ENCODE peak calls at places on chromosomes 2 and 18, in ten cellular contexts. F is AG04449, W is mucosa of descending colon, Q is spleen, S is lung, O is sigmoid colon, N is fibroblast of villous mesenchyme, Z is fibroblast of mammary gland, G is mesendoderm, E is hepatocyte. J is an unnamed sample.

GRCh38 chr2:27281855-27282559 is at the start of gene TRIM54:
- DNase-seq in E (no peak), O (no peak), G (peak), N (peak), Z (peak), F (no peak), W (no peak), Q (no peak), S (no peak), J (no peak)

GRCh38 chr2:61196671-61197070 is 34.7 kb downstream of the C2orf74 start:
- DNase-seq in W (no peak), O (no peak), F (no peak), G (no peak), Q (no peak), S (no peak), Z (no peak), N (peak), E (no peak), J (no peak)

GRCh38 chr2:79040967-79041582 is 15.6 kb downstream of the REG3G start:
- DNase-seq in N (no peak), E (peak), O (no peak), W (no peak), Z (peak), F (no peak), S (no peak), Q (no peak), G (peak), J (no peak)

GRCh38 chr2:174333502-174334277 is 1.1 kb upstream of the SP9 start:
- DNase-seq in G (peak), E (no peak), N (no peak), Z (no peak), Q (no peak), W (no peak), F (no peak), S (no peak), O (no peak), J (no peak)

GRCh38 chr2:28796620-28797019 is 14.0 kb upstream of the SPDYA start:
- DNase-seq in Z (no peak), O (no peak), G (no peak), F (no peak), Q (no peak), S (no peak), E (no peak), W (no peak), N (no peak), J (no peak)

GRCh38 chr18:56516769-56517168 is 121.6 kb downstream of the TXNL1 start:
- DNase-seq in G (no peak), N (no peak), E (no peak), F (no peak), O (no peak), Z (peak), Q (no peak), W (no peak), S (no peak), J (peak)

GRCh38 chr2:131121464-131121863 is 16.3 kb downstream of the PLEKHB2 start:
- DNase-seq in E (no peak), Z (peak), F (no peak), W (no peak), G (no peak), Q (no peak), O (no peak), N (no peak), S (no peak), J (no peak)

GRCh38 chr18:58057291-58057965 is 13.4 kb downstream of the NEDD4L start:
- DNase-seq in G (peak), Z (no peak), F (no peak), N (no peak), O (no peak), Q (no peak), S (no peak), E (no peak), W (no peak), J (no peak)

GRCh38 chr2:43131890-43132522 is 94.4 kb downstream of the ZFP36L2 start:
- DNase-seq in N (no peak), Q (peak), E (no peak), O (no peak), W (no peak), F (no peak), Z (no peak), G (no peak), S (no peak), J (no peak)

GRCh38 chr18:51051105-51051712 is 21.2 kb downstream of the SMAD4 start:
- DNase-seq in Q (no peak), S (no peak), E (peak), F (no peak), G (peak), N (peak), O (no peak), W (no peak), Z (peak), J (no peak)

GRCh38 chr2:240961878-240962277 is 36.5 kb upstream of the SNED1 start:
- DNase-seq in N (no peak), S (no peak), W (no peak), Z (no peak), O (no peak), Q (peak), F (no peak), E (no peak), G (no peak), J (no peak)

GRCh38 chr2:240935101-240935876 is 29.2 kb downstream of the CROCC2 start:
- DNase-seq in Q (peak), W (peak), O (peak), G (no peak), S (no peak), F (no peak), Z (no peak), E (no peak), N (no peak), J (no peak)

GRCh38 chr2:187547353-187547979 is 6.8 kb downstream of the TFPI start:
- DNase-seq in S (peak), G (peak), Z (peak), W (no peak), O (peak), N (peak), F (peak), E (peak), Q (no peak), J (peak)

GRCh38 chr2:169276045-169276444 is 86.3 kb downstream of the LRP2 start:
- DNase-seq in Z (peak), G (no peak), F (no peak), S (no peak), O (no peak), W (no peak), N (no peak), Q (no peak), E (no peak), J (no peak)

GRCh38 chr18:12121175-12122095 is 27.8 kb downstream of the ANKRD62 start:
- DNase-seq in W (no peak), N (no peak), Q (no peak), E (peak), Z (peak), S (no peak), O (no peak), F (no peak), G (peak), J (no peak)

GRCh38 chr2:121076501-121076820 is 208.5 kb downstream of the TFCP2L1 start:
- DNase-seq in F (no peak), Q (no peak), W (no peak), E (no peak), Z (no peak), G (no peak), N (no peak), O (no peak), S (no peak), J (no peak)

GRCh38 chr2:152387046-152387445 is 52.1 kb downstream of the FMNL2 start:
- DNase-seq in F (no peak), G (no peak), W (no peak), O (no peak), Z (no peak), E (no peak), S (no peak), N (peak), Q (no peak), J (no peak)

GRCh38 chr2:144320491-144320890 is 199.4 kb downstream of the ZEB2 start:
- DNase-seq in E (no peak), O (no peak), S (no peak), Z (peak), W (no peak), Q (peak), N (peak), G (no peak), F (peak), J (no peak)

GRCh38 chr2:108074150-108074549 is 87.8 kb downstream of the SLC5A7 start:
- DNase-seq in N (no peak), W (no peak), E (no peak), S (no peak), F (no peak), Z (no peak), Q (no peak), G (no peak), O (no peak), J (no peak)

GRCh38 chr2:20093263-20094141 is 42.1 kb upstream of the LAPTM4A start:
- DNase-seq in O (peak), N (peak), E (peak), W (no peak), G (peak), Z (peak), S (no peak), Q (no peak), F (peak), J (peak)

GRCh38 chr18:10320848-10321247 is 133.6 kb upstream of the APCDD1 start:
- DNase-seq in G (no peak), Q (no peak), W (no peak), O (no peak), S (no peak), N (no peak), E (no peak), F (peak), Z (peak), J (peak)

GRCh38 chr2:22037274-22037673 is 913.5 kb downstream of the TDRD15 start:
- DNase-seq in F (no peak), N (peak), O (no peak), W (no peak), E (peak), Q (no peak), G (no peak), S (no peak), Z (no peak), J (no peak)

GRCh38 chr2:3440486-3440885 is 61.0 kb downstream of the TRAPPC12 start:
- DNase-seq in E (peak), Z (no peak), S (no peak), G (no peak), O (no peak), W (no peak), Q (no peak), F (no peak), N (no peak), J (no peak)

GRCh38 chr2:162963156-162963555 is 124.6 kb upstream of the KCNH7 start:
- DNase-seq in Q (no peak), G (no peak), F (no peak), Z (no peak), N (no peak), E (no peak), S (no peak), W (no peak), O (no peak), J (no peak)

GRCh38 chr2:227848586-227848985 is 22.8 kb upstream of the DAW1 start:
- DNase-seq in F (no peak), E (peak), G (peak), O (no peak), W (no peak), Z (no peak), N (no peak), Q (no peak), S (no peak), J (no peak)

GRCh38 chr18:63257453-63257852 is 62.1 kb downstream of the BCL2 start:
- DNase-seq in N (no peak), G (no peak), O (no peak), S (no peak), Z (no peak), F (no peak), Q (no peak), W (no peak), E (no peak), J (no peak)

GRCh38 chr2:6814869-6815268 is 50.8 kb downstream of the CMPK2 start:
- DNase-seq in E (no peak), F (no peak), W (no peak), O (no peak), G (no peak), Z (no peak), Q (no peak), S (no peak), N (no peak), J (no peak)

GRCh38 chr2:63440612-63441011 is 147.7 kb downstream of the WDPCP start:
- DNase-seq in Z (peak), W (no peak), E (no peak), S (no peak), O (no peak), Q (no peak), F (no peak), G (no peak), N (peak), J (no peak)

GRCh38 chr2:120252207-120253020 is at the start of gene RALB:
- DNase-seq in N (peak), W (peak), S (peak), F (peak), O (peak), Q (peak), E (peak), Z (peak), G (peak), J (peak)

GRCh38 chr2:105126353-105126752 is 88.5 kb downstream of the MRPS9 start:
- DNase-seq in Q (no peak), W (no peak), N (no peak), E (no peak), S (no peak), G (no peak), F (no peak), O (no peak), Z (no peak), J (no peak)

GRCh38 chr18:38933910-38934510 is 1368.4 kb upstream of the CELF4 start:
- DNase-seq in Q (no peak), E (no peak), S (no peak), O (no peak), W (no peak), N (no peak), Z (no peak), G (no peak), F (no peak), J (no peak)

GRCh38 chr2:159076233-159076632 is 107.8 kb downstream of the TANC1 start:
- DNase-seq in S (no peak), F (no peak), W (no peak), N (peak), G (no peak), Q (no peak), Z (peak), O (no peak), E (no peak), J (no peak)

GRCh38 chr2:48529676-48530032 is 300 bp upstream of the STON1 start:
- DNase-seq in O (peak), N (no peak), Z (no peak), S (no peak), F (no peak), W (no peak), Q (no peak), G (no peak), E (no peak), J (no peak)
- H3K4me3 ChIP-seq in O (peak), N (peak), Z (peak), S (peak), F (peak), W (no peak), Q (peak), G (peak), E (peak), J (peak)

GRCh38 chr2:196410008-196410407 is 229.5 kb upstream of the CCDC150 start:
- DNase-seq in Q (no peak), W (no peak), G (no peak), N (no peak), S (no peak), O (no peak), E (no peak), F (no peak), Z (no peak), J (no peak)

GRCh38 chr2:196420143-196420542 is 219.4 kb upstream of the CCDC150 start:
- DNase-seq in S (no peak), F (no peak), O (no peak), W (no peak), N (no peak), G (no peak), Z (no peak), Q (no peak), E (no peak), J (no peak)

GRCh38 chr2:196413821-196414274 is 225.7 kb upstream of the CCDC150 start:
- DNase-seq in G (peak), F (no peak), Q (peak), E (no peak), Z (no peak), S (no peak), O (no peak), W (no peak), N (no peak), J (no peak)

GRCh38 chr2:196415384-196415783 is 224.1 kb upstream of the CCDC150 start:
- DNase-seq in S (no peak), Z (no peak), Q (no peak), O (no peak), G (no peak), W (no peak), F (no peak), E (no peak), N (no peak), J (no peak)
- H3K4me3 ChIP-seq in S (no peak), Z (no peak), Q (no peak), O (no peak), G (no peak), W (no peak), F (no peak), E (no peak), N (no peak), J (no peak)

DNA sequence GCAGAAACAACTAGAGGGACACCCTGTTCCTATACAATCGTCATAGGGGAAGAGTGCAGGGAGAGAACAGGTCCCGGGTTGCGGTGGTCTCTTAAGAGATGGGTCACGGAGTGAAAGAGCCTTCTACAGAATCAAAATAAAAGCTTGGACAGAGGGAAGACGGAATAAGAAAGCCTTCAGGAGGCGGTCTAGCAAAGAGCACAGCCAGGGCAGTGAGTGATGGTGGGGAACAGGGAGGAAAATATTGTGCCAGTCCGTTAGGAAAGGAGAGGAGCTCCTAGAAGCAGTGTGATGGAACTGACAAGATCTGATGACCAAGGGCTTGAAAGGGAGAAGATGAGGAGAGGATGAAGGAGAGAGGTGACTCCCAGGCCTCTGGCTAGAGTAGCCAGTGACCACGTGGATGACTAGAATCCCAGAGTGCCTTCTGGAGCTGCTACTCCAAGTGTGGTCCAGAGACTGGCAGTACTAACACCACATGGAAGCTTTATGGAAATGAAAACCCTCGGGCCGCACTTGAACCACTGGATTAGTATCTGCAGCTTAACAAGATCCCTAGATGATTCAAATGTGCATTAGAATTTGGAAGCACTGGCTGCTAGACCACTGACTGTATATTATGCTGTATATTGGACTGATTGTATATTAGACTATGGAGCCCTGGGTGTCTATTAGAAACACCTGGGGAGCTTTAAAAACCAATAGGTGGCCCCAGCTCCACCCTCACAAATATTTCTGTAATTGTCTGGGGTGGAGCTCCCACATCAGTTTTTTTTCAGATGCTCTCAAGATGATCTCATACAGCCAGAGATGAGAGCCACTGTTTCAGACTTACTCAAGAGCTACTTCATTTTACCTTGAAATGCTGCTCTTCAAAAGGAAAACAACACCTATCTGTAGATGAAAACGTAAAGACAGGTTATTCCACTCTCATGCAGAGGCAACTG is 1.1 kb upstream of the EVA1A start:
- DNase-seq in O (no peak), F (no peak), Z (peak), Q (no peak), W (no peak), G (no peak), E (peak), S (peak), N (no peak), J (no peak)
- H3K4me3 ChIP-seq in O (no peak), F (peak), Z (peak), Q (no peak), W (no peak), G (no peak), E (no peak), S (no peak), N (no peak), J (peak)

DNA sequence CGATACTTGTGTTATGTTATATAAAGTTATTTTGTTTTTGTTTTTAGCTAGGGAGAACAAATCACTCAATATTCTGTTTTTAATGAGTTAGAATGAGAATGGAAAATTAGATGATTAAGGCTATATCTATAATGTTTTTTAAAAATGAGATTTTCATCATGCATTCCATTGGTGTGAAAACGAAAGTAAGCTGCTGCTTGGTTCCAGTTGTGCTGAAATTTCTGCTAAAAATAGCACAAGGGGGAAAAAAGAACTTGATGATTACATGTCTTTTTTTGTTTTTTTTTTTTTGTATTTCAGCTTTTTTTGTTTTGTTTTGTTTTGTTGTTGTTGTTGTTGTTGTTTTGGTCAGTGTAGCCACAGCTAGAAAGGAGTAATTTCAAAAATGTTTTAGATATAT is 242.6 kb upstream of the KCNJ3 start:
- DNase-seq in S (no peak), E (no peak), F (no peak), Z (peak), W (no peak), O (no peak), G (no peak), N (peak), Q (no peak), J (no peak)
- H3K4me3 ChIP-seq in S (no peak), E (no peak), F (no peak), Z (peak), W (no peak), O (no peak), G (no peak), N (peak), Q (no peak), J (no peak)